ENCODE peak calls at places on chromosomes 16 and 17, in nine cellular contexts. H, T, O, V, M, J, G, B and R are unnamed samples. For H3K27me3, the result is how much of the 10 kb centered on the place peaks cover.

GRCh38 chr17:47830396-47830907 is 889 bp downstream of the MRPL10 start:
- DNase-seq in H (no peak), T (no peak), O (no peak), V (no peak), M (peak), J (no peak), G (no peak), B (no peak), R (no peak)

GRCh38 chr17:7436556-7437368 is 1.5 kb downstream of the TMEM102 start:
- DNase-seq in H (peak), T (no peak), O (peak), V (peak), M (peak), J (peak), G (peak), B (no peak), R (peak)

GRCh38 chr17:79262624-79263023 is 188.0 kb downstream of the ENGASE start:
- DNase-seq in H (no peak), T (no peak), O (no peak), V (no peak), M (no peak), J (no peak), G (no peak), B (no peak), R (no peak)

GRCh38 chr16:87881327-87882200 is 12.3 kb upstream of the SLC7A5 start:
- DNase-seq in H (no peak), T (no peak), O (no peak), V (peak), M (no peak), J (no peak), G (no peak), B (no peak), R (no peak)

GRCh38 chr16:54194008-54194731 is 92.4 kb downstream of the IRX3 start:
- DNase-seq in H (peak), T (no peak), O (peak), V (peak), M (no peak), J (peak), G (peak), B (peak), R (peak)

GRCh38 chr16:46730801-46731690 is 17.1 kb downstream of the MYLK3 start:
- DNase-seq in H (no peak), T (no peak), O (no peak), V (peak), M (no peak), J (no peak), G (no peak), B (no peak), R (no peak)

GRCh38 chr17:57114085-57114673 is 29.1 kb downstream of the AKAP1 start:
- DNase-seq in H (peak), T (peak), O (peak), V (peak), M (peak), J (no peak), G (peak), B (no peak), R (peak)

GRCh38 chr17:8056976-8057625 is 18.2 kb downstream of the ALOX15B start:
- DNase-seq in H (no peak), T (no peak), O (no peak), V (no peak), M (no peak), J (peak), G (no peak), B (no peak), R (no peak)

GRCh38 chr16:50747206-50747956 is 5.5 kb downstream of the CYLD start:
- DNase-seq in H (no peak), T (no peak), O (peak), V (no peak), M (no peak), J (no peak), G (peak), B (no peak), R (peak)

GRCh38 chr16:14069818-14070217 is 1.3 kb upstream of the MRTFB start:
- DNase-seq in H (no peak), T (no peak), O (no peak), V (no peak), M (no peak), J (no peak), G (no peak), B (no peak), R (no peak)

GRCh38 chr16:17413508-17413907 is 57.3 kb downstream of the XYLT1 start:
- DNase-seq in H (no peak), T (no peak), O (no peak), V (no peak), M (no peak), J (no peak), G (no peak), B (no peak), R (no peak)

GRCh38 chr17:51951737-51952136 is 206.8 kb downstream of the CA10 start:
- DNase-seq in H (no peak), T (no peak), O (no peak), V (no peak), M (no peak), J (no peak), G (no peak), B (no peak), R (no peak)

GRCh38 chr17:43477832-43478634 is 5.7 kb upstream of the DHX8 start:
- DNase-seq in H (no peak), T (no peak), O (peak), V (no peak), M (no peak), J (no peak), G (no peak), B (no peak), R (no peak)

GRCh38 chr17:30970757-30971567 is at the start of gene RNF135:
- DNase-seq in H (peak), T (no peak), O (peak), V (peak), M (no peak), J (peak), G (peak), B (peak), R (peak)

GRCh38 chr16:87620201-87620495 is 17.8 kb downstream of the JPH3 start:
- DNase-seq in H (no peak), T (no peak), O (no peak), V (no peak), M (no peak), J (no peak), G (peak), B (no peak), R (no peak)

GRCh38 chr16:84053237-84053636 is 10.6 kb upstream of the SLC38A8 start:
- DNase-seq in H (no peak), T (no peak), O (no peak), V (no peak), M (no peak), J (no peak), G (no peak), B (no peak), R (no peak)

GRCh38 chr16:85947511-85948509 is 48.8 kb downstream of the IRF8 start:
- DNase-seq in H (no peak), T (no peak), O (no peak), V (no peak), M (no peak), J (no peak), G (no peak), B (no peak), R (no peak)
- H3K27me3 ChIP-seq in H (under half), T (under half), O (half or more), V (under half), M (under half), J (under half), G (under half), B (under half), R (under half)

GRCh38 chr17:78180508-78180907 is 6.3 kb downstream of the TK1 start:
- DNase-seq in H (no peak), T (no peak), O (no peak), V (no peak), M (no peak), J (no peak), G (no peak), B (no peak), R (no peak)

GRCh38 chr17:78180083-78180482 is 6.8 kb downstream of the TK1 start:
- DNase-seq in H (no peak), T (no peak), O (no peak), V (no peak), M (no peak), J (no peak), G (no peak), B (no peak), R (no peak)

GRCh38 chr17:78176548-78177025 is 8.2 kb downstream of the SYNGR2 start:
- DNase-seq in H (peak), T (peak), O (peak), V (peak), M (no peak), J (peak), G (peak), B (peak), R (peak)

GRCh38 chr17:78182504-78182903 is 4.3 kb downstream of the TK1 start:
- DNase-seq in H (no peak), T (no peak), O (no peak), V (no peak), M (no peak), J (no peak), G (no peak), B (no peak), R (no peak)

DNA sequence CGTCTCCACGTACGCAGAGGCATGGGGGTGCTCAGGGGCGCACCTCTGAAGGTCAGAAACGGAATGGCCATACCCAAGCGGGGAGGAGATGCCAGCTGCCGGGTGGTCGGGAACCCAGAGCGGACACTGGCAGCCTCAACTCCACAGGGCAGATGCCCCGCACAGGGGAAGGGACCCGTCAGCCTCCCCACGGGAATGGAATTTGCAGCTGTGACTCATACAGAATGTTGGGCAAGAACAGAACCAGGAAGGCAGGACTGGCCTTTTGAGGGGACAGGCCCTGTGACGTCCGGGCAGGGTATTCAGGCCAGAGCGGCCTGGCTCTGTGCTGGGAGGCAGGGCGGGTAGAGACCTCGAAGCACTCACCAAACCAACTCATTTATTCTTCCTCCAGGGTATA is 7.5 kb downstream of the TK1 start:
- DNase-seq in H (peak), T (no peak), O (peak), V (no peak), M (no peak), J (no peak), G (no peak), B (peak), R (peak)
- H3K27me3 ChIP-seq in H (under half), T (under half), O (under half), V (under half), M (under half), J (under half), G (under half), B (under half), R (under half)

GRCh38 chr17:50926523-50926922 is 60.4 kb upstream of the TOB1 start:
- DNase-seq in H (no peak), T (no peak), O (no peak), V (no peak), M (no peak), J (no peak), G (no peak), B (no peak), R (no peak)

GRCh38 chr17:50931003-50931878 is 65.1 kb upstream of the TOB1 start:
- DNase-seq in H (peak), T (peak), O (peak), V (peak), M (peak), J (peak), G (peak), B (peak), R (peak)

GRCh38 chr17:50925296-50925891 is 59.2 kb upstream of the TOB1 start:
- DNase-seq in H (no peak), T (no peak), O (no peak), V (no peak), M (no peak), J (no peak), G (peak), B (no peak), R (no peak)

GRCh38 chr17:50927287-50927686 is 61.1 kb upstream of the TOB1 start:
- DNase-seq in H (no peak), T (no peak), O (no peak), V (no peak), M (no peak), J (no peak), G (no peak), B (no peak), R (no peak)

GRCh38 chr17:50928662-50929061 is 62.5 kb upstream of the TOB1 start:
- DNase-seq in H (no peak), T (no peak), O (no peak), V (no peak), M (no peak), J (no peak), G (no peak), B (no peak), R (no peak)
- H3K27me3 ChIP-seq in H (under half), T (under half), O (under half), V (under half), M (under half), J (under half), G (under half), B (under half), R (under half)

GRCh38 chr17:179721-180379 is 1.6 kb downstream of the DOC2B start:
- DNase-seq in H (no peak), T (no peak), O (no peak), V (no peak), M (no peak), J (no peak), G (peak), B (no peak), R (no peak)
- H3K27me3 ChIP-seq in H (under half), T (under half), O (half or more), V (under half), M (under half), J (under half), G (half or more), B (half or more), R (half or more)

GRCh38 chr16:1000608-1001007 is 19.0 kb downstream of the SOX8 start:
- DNase-seq in H (no peak), T (no peak), O (no peak), V (no peak), M (no peak), J (no peak), G (no peak), B (no peak), R (no peak)
- H3K27me3 ChIP-seq in H (under half), T (under half), O (under half), V (under half), M (under half), J (under half), G (under half), B (under half), R (under half)

GRCh38 chr16:85184404-85184803 is 72.1 kb upstream of the CIBAR2 start:
- DNase-seq in H (no peak), T (no peak), O (no peak), V (no peak), M (no peak), J (no peak), G (no peak), B (no peak), R (no peak)
- H3K27me3 ChIP-seq in H (under half), T (under half), O (under half), V (under half), M (under half), J (under half), G (under half), B (under half), R (under half)